ENCODE peak calls at places on chromosomes 12 and 14, in four cellular contexts. Q is fibroblast of the aortic adventitia; P is AG04450; E is CD8-positive, alpha-beta T cell. S is an unnamed sample.

GRCh38 chr14:103085106-103086091 is 1.4 kb downstream of the LBHD2 start:
- DNase-seq in E (no peak), P (no peak), Q (no peak), S (no peak)

GRCh38 chr14:103057028-103057371 is 349 bp downstream of the CDC42BPB start:
- DNase-seq in Q (no peak), E (no peak), P (no peak), S (peak; percentile 48)

GRCh38 chr12:6613776-6614512 is 6.8 kb upstream of the CHD4 start:
- DNase-seq in P (peak; percentile 93), Q (peak; percentile 99), E (peak; percentile 75), S (peak; percentile 89)

GRCh38 chr12:122199484-122200355 is 3.8 kb upstream of the B3GNT4 start:
- DNase-seq in Q (no peak), E (no peak), P (no peak), S (no peak)

GRCh38 chr12:131747771-131748170 is 36.9 kb downstream of the SFSWAP start:
- DNase-seq in E (no peak), P (no peak), Q (no peak), S (no peak)

GRCh38 chr14:91330111-91330696 is 85.7 kb upstream of the GPR68 start:
- DNase-seq in Q (no peak), P (no peak), E (no peak), S (no peak)

GRCh38 chr14:39181026-39181692 is 6.1 kb downstream of the PNN start:
- DNase-seq in P (no peak), E (no peak), Q (no peak), S (no peak)

GRCh38 chr14:50928002-50928635 is 16.2 kb downstream of the PYGL start:
- DNase-seq in Q (peak; percentile 93), P (no peak), E (no peak), S (no peak)

GRCh38 chr14:82075566-82075965 is 541.9 kb upstream of the SEL1L start:
- DNase-seq in E (no peak), Q (no peak), P (no peak), S (peak; percentile 32)

GRCh38 chr14:74908861-74909341 is 14.2 kb downstream of the RPS6KL1 start:
- DNase-seq in E (no peak), Q (no peak), P (no peak), S (no peak)

GRCh38 chr14:74905595-74906142 is 17.4 kb downstream of the RPS6KL1 start:
- DNase-seq in E (peak; percentile 89), Q (peak; percentile 62), P (no peak), S (peak; percentile 80)

GRCh38 chr14:74907744-74908143 is 15.3 kb downstream of the RPS6KL1 start:
- DNase-seq in P (no peak), Q (no peak), E (no peak), S (no peak)

GRCh38 chr14:74904623-74905503 is 18.2 kb downstream of the RPS6KL1 start:
- DNase-seq in P (no peak), E (no peak), Q (no peak), S (no peak)

GRCh38 chr14:74906923-74907620 is 16.0 kb downstream of the RPS6KL1 start:
- DNase-seq in P (no peak), Q (no peak), E (no peak), S (no peak)
- TF ChIP-seq CTCF in P (peak; percentile 28), Q (no peak), E (no peak), S (no peak)

GRCh38 chr14:21236948-21237797 is 32.1 kb downstream of the HNRNPC start:
- DNase-seq in Q (no peak), P (no peak), E (no peak), S (no peak)

GRCh38 chr14:21244546-21244945 is 24.7 kb downstream of the HNRNPC start:
- DNase-seq in Q (no peak), P (no peak), E (no peak), S (no peak)

GRCh38 chr14:21240417-21240816 is 28.8 kb downstream of the HNRNPC start:
- DNase-seq in E (no peak), P (no peak), Q (no peak), S (no peak)

GRCh38 chr14:21238823-21239518 is 30.3 kb downstream of the HNRNPC start:
- DNase-seq in E (no peak), Q (no peak), P (no peak), S (no peak)

GRCh38 chr14:21241218-21241819 is 27.9 kb downstream of the HNRNPC start:
- DNase-seq in E (no peak), P (peak; percentile 11), Q (peak; percentile 60), S (no peak)
- TF ChIP-seq CTCF in E (peak; percentile 66), P (peak; percentile 44), Q (peak; percentile 41), S (peak; percentile 35)

DNA sequence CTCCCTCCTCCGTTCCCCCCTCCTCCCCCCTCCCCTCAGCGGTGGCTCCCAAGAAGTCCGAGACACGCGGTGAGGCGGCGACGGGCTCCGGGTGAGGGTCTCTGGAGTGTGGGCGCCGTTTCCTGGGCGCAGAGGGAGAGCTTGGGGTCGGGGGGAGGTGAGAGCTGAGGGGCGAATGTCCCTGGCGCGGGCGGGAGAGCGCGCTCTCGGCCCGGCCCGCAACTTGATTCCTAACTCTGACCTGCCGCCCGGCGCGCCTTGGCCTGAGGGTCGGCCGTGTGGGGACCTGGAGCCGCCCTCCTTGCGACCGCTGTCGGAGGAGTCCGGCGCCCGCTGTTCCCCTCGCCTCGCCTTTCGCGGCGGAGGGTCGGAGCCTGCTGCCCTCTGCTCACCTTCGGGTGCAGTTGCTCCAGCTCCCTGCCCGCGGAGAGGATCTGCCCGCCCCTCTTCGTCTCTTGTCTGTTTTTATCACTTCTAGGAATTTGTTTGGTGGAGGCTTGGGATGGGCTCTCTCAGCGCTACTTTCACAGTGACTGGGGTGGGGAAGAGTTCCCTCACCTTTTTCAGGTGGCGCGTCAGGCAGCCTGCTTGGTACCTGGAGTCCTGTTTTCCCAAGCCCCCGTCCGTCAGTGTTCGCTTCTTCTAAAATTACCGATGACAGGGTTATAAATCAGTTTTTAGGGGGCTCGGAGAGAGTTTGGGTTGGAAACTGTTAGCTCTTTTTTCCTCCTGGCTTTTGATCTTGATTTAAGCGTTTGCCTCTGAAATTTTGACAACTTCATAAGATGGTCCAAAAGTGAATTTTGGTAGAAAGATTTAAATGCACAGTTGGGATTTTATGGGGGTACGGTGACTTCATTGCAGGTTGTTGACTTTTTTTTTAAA is 495 bp downstream of the ADIPOR2 start:
- DNase-seq in E (no peak), P (no peak), Q (no peak), S (no peak)
- TF ChIP-seq CTCF in E (no peak), P (no peak), Q (no peak), S (no peak)

DNA sequence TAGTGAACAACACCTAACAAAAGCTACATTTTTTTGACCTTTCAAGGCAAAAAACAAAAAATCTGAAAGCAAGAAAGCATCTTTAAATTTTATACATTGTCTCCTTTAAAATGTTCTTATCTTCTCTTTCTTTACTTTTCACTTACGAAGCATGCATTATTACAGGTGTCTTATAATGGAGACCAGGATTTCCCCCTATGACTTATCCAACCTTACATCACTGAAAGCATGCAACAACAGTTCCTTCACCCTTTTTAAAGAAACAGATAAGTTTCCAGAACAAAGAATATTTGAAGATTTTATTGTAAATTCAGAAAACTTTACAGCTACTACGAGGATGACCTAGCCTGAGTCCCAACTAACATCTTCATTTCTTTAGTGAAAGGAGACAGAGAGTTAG is 277.2 kb downstream of the AKAP6 start:
- DNase-seq in P (no peak), Q (no peak), E (no peak), S (no peak)
- TF ChIP-seq CTCF in P (no peak), Q (no peak), E (no peak), S (no peak)

GRCh38 chr12:47808574-47809380 is 10.9 kb downstream of the HDAC7 start:
- DNase-seq in Q (no peak), E (peak; percentile 61), P (no peak), S (peak; percentile 24)
- TF ChIP-seq CTCF in Q (peak; percentile 35), E (no peak), P (no peak), S (peak; percentile 17)

DNA sequence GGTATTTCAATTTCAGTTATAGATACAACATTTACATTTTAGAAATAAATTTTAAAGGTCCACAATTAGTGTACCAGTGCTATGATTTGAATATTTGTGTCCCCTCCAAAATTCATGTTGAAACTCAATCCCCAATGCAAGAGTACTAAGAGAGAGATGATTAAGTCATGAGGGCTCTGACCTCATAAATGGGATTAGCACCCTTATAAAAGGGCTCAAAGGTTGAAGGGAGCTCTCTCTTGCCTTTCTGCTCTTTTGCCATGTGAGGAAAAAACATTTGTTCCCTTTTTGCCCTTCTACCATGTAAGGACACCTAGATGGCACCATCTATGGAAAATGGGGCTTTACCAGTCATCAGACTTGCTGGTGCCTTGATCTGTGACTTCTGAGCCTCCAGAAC is 25.8 kb upstream of the CNOT2 start:
- DNase-seq in Q (no peak), P (no peak), E (no peak), S (no peak)
- TF ChIP-seq CTCF in Q (no peak), P (no peak), E (no peak), S (no peak)

GRCh38 chr12:124777399-124778372 is 86.0 kb downstream of the SCARB1 start:
- DNase-seq in E (no peak), P (no peak), Q (no peak), S (no peak)
- TF ChIP-seq CTCF in E (no peak), P (no peak), Q (no peak), S (no peak)

GRCh38 chr14:92884410-92884809 is 38.5 kb upstream of the CHGA start:
- DNase-seq in Q (no peak), P (no peak), E (no peak), S (no peak)
- TF ChIP-seq CTCF in Q (no peak), P (no peak), E (no peak), S (no peak)

GRCh38 chr12:59780605-59781135 is 184.8 kb downstream of the SLC16A7 start:
- DNase-seq in P (no peak), E (no peak), Q (peak; percentile 72), S (no peak)
- TF ChIP-seq CTCF in P (peak; percentile 58), E (no peak), Q (peak; percentile 67), S (peak; percentile 51)

GRCh38 chr14:68794130-68794855 is 1.4 kb upstream of the ZFP36L1 start:
- DNase-seq in Q (peak; percentile 94), E (peak; percentile 85), P (peak; percentile 90), S (peak; percentile 85)

GRCh38 chr14:68797180-68797670 is 4.4 kb upstream of the ZFP36L1 start:
- DNase-seq in Q (no peak), E (no peak), P (no peak), S (no peak)

GRCh38 chr14:68796418-68797101 is 3.7 kb upstream of the ZFP36L1 start:
- DNase-seq in E (no peak), Q (no peak), P (no peak), S (no peak)

GRCh38 chr14:68794856-68795601 is 2.2 kb upstream of the ZFP36L1 start:
- DNase-seq in E (peak; percentile 67), P (peak; percentile 87), Q (peak; percentile 97), S (peak; percentile 71)

GRCh38 chr14:68795602-68796417 is 2.9 kb upstream of the ZFP36L1 start:
- DNase-seq in P (no peak), E (peak; percentile 87), Q (peak; percentile 86), S (peak; percentile 89)
- TF ChIP-seq CTCF in P (peak; percentile 67), E (peak; percentile 71), Q (peak; percentile 74), S (peak; percentile 70)